ENCODE peak calls at places on chromosomes 13 and 19, in four cellular contexts. One of them, this sample, is unnamed.

GRCh38 chr19:5674734-5675133 is 5.6 kb downstream of the MICOS13 start:
- DNase-seq in HCT116: no peak
- DNase-seq in K562: no peak
- DNase-seq in HepG2: no peak
- DNase-seq in this sample: no peak

GRCh38 chr19:21082011-21082975 is at the start of gene ZNF714:
- DNase-seq in HCT116: peak; percentile 95
- DNase-seq in K562: peak; percentile 94
- DNase-seq in HepG2: peak; percentile 97
- DNase-seq in this sample: no peak

GRCh38 chr13:64471916-64472315 is 2758.2 kb downstream of the PCDH9 start:
- DNase-seq in HepG2: peak; percentile 15
- DNase-seq in HCT116: peak; percentile 8
- DNase-seq in K562: no peak
- DNase-seq in this sample: peak; percentile 20

GRCh38 chr19:14343286-14343685 is 38.0 kb upstream of the ADGRE5 start:
- DNase-seq in HepG2: no peak
- DNase-seq in K562: no peak
- DNase-seq in HCT116: no peak
- DNase-seq in this sample: no peak

GRCh38 chr19:18507021-18507726 is 14.7 kb downstream of the ELL start:
- DNase-seq in HCT116: no peak
- DNase-seq in K562: no peak
- DNase-seq in HepG2: no peak
- DNase-seq in this sample: no peak

GRCh38 chr19:48510421-48511268 is 990 bp downstream of the LMTK3 start:
- DNase-seq in K562: peak; percentile 67
- DNase-seq in HCT116: no peak
- DNase-seq in HepG2: no peak
- DNase-seq in this sample: no peak

GRCh38 chr13:89966524-89966923 is 1381.0 kb upstream of the MIR17HG start:
- DNase-seq in HepG2: no peak
- DNase-seq in HCT116: no peak
- DNase-seq in K562: no peak
- DNase-seq in this sample: no peak

GRCh38 chr13:43478178-43478577 is 308.6 kb downstream of the ENOX1 start:
- DNase-seq in K562: no peak
- DNase-seq in HepG2: no peak
- DNase-seq in HCT116: no peak
- DNase-seq in this sample: no peak

GRCh38 chr19:35744688-35745327 is 410 bp downstream of the U2AF1L4 start:
- DNase-seq in K562: peak; percentile 83
- DNase-seq in HCT116: peak; percentile 93
- DNase-seq in HepG2: peak; percentile 94
- DNase-seq in this sample: peak; percentile 89

GRCh38 chr19:55075366-55075998 is at the start of gene EPS8L1:
- DNase-seq in HepG2: no peak
- DNase-seq in K562: no peak
- DNase-seq in HCT116: no peak
- DNase-seq in this sample: no peak

GRCh38 chr13:88937381-88937780 is 1266.2 kb downstream of the SLITRK5 start:
- DNase-seq in HCT116: no peak
- DNase-seq in K562: no peak
- DNase-seq in HepG2: no peak
- DNase-seq in this sample: no peak

GRCh38 chr19:18379803-18380747 is 5.9 kb upstream of the GDF15 start:
- DNase-seq in K562: peak; percentile 48
- DNase-seq in HCT116: peak; percentile 93
- DNase-seq in HepG2: peak; percentile 98
- DNase-seq in this sample: peak; percentile 96

GRCh38 chr19:13053761-13054604 is 48.7 kb downstream of the LYL1 start:
- DNase-seq in HCT116: peak; percentile 80
- DNase-seq in K562: no peak
- DNase-seq in HepG2: peak; percentile 97
- DNase-seq in this sample: peak; percentile 38

GRCh38 chr19:5093953-5094718 is 125.2 kb downstream of the KDM4B start:
- DNase-seq in HepG2: no peak
- DNase-seq in HCT116: no peak
- DNase-seq in K562: peak; percentile 35
- DNase-seq in this sample: no peak

GRCh38 chr13:78689011-78689410 is 30.1 kb upstream of the OBI1 start:
- DNase-seq in HepG2: peak; percentile 12
- DNase-seq in HCT116: no peak
- DNase-seq in K562: no peak
- DNase-seq in this sample: no peak

GRCh38 chr19:4154571-4155312 is 1.3 kb downstream of the CREB3L3 start:
- DNase-seq in HepG2: no peak
- DNase-seq in HCT116: no peak
- DNase-seq in K562: peak; percentile 4
- DNase-seq in this sample: no peak

GRCh38 chr13:44218501-44219240 is 155.0 kb upstream of the SERP2 start:
- DNase-seq in HCT116: no peak
- DNase-seq in K562: no peak
- DNase-seq in HepG2: no peak
- DNase-seq in this sample: no peak

GRCh38 chr19:3780786-3781304 is 5.3 kb downstream of the MATK start:
- DNase-seq in HCT116: no peak
- DNase-seq in K562: no peak
- DNase-seq in HepG2: no peak
- DNase-seq in this sample: no peak

GRCh38 chr13:27535546-27535945 is 84.8 kb downstream of the LNX2 start:
- DNase-seq in K562: no peak
- DNase-seq in HCT116: no peak
- DNase-seq in HepG2: no peak
- DNase-seq in this sample: no peak

GRCh38 chr19:4641132-4641531 is 1.8 kb downstream of the TNFAIP8L1 start:
- DNase-seq in HCT116: no peak
- DNase-seq in K562: no peak
- DNase-seq in HepG2: no peak
- DNase-seq in this sample: no peak

GRCh38 chr19:10580979-10581631 is 6.0 kb downstream of the AP1M2 start:
- DNase-seq in HepG2: peak; percentile 86
- DNase-seq in K562: peak; percentile 83
- DNase-seq in HCT116: peak; percentile 87
- DNase-seq in this sample: peak; percentile 76

GRCh38 chr19:42042455-42043170 is 27.4 kb downstream of the GRIK5 start:
- DNase-seq in HCT116: no peak
- DNase-seq in HepG2: no peak
- DNase-seq in K562: no peak
- DNase-seq in this sample: no peak

GRCh38 chr19:3122512-3122870 is 13.3 kb upstream of the GNA15 start:
- DNase-seq in HepG2: no peak
- DNase-seq in K562: no peak
- DNase-seq in HCT116: no peak
- DNase-seq in this sample: no peak

GRCh38 chr13:113029487-113030258 is 60.7 kb downstream of the MCF2L start:
- DNase-seq in HepG2: peak; percentile 25
- DNase-seq in HCT116: no peak
- DNase-seq in K562: peak; percentile 81
- DNase-seq in this sample: no peak

GRCh38 chr13:113027566-113027965 is 58.6 kb downstream of the MCF2L start:
- DNase-seq in HCT116: no peak
- DNase-seq in HepG2: no peak
- DNase-seq in K562: no peak
- DNase-seq in this sample: no peak

GRCh38 chr13:113029061-113029445 is 60.0 kb downstream of the MCF2L start:
- DNase-seq in K562: no peak
- DNase-seq in HepG2: no peak
- DNase-seq in HCT116: no peak
- DNase-seq in this sample: no peak

GRCh38 chr13:113027095-113027494 is 58.1 kb downstream of the MCF2L start:
- DNase-seq in HepG2: no peak
- DNase-seq in HCT116: no peak
- DNase-seq in K562: no peak
- DNase-seq in this sample: no peak

DNA sequence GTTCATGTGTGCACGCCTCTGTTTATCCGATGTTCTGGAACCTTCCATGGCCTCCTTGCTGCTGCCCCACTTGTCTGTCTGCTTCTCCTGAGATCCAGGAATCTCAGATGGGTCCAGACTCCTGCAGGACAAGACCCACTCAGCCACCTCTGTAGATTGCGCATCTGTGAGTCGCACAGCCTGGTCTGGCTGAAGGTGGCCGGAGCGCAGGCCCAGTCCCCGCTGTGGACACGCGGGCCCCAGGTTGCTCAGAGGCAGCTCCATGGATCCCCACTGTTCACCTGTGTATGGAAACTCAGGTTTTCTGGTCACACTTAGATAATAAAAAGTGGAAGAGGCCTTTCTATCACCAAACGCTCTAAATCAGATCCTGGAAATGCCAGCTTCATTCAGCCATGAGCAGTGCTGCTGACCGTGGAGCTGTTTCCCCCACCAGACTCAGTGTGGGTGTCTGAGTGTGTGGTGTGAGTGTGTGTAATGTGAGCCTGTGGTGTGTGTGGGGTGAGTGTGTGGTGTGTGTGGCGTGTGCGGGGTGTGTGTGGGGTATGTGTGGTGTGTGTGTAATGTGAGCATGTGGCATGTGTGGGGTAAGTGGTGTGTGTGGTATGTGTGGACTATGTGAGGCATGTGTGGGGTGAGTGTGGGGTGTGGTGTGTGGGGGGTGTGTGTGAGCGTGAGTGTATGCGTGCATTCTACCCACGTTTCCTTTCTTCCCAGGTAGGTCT is 59.5 kb downstream of the MCF2L start:
- DNase-seq in K562: no peak
- DNase-seq in HCT116: no peak
- DNase-seq in HepG2: no peak
- DNase-seq in this sample: no peak
- TF ChIP-seq TCF7L2 in K562: no peak
- TF ChIP-seq TCF7L2 in HCT116: no peak
- TF ChIP-seq TCF7L2 in HepG2: no peak
- TF ChIP-seq TCF7L2 in this sample: no peak

GRCh38 chr13:30618186-30618937 is 642 bp downstream of the USPL1 start:
- DNase-seq in K562: no peak
- DNase-seq in HepG2: peak; percentile 4
- DNase-seq in HCT116: no peak
- DNase-seq in this sample: no peak
- TF ChIP-seq TCF7L2 in K562: no peak
- TF ChIP-seq TCF7L2 in HepG2: no peak
- TF ChIP-seq TCF7L2 in HCT116: no peak
- TF ChIP-seq TCF7L2 in this sample: no peak

DNA sequence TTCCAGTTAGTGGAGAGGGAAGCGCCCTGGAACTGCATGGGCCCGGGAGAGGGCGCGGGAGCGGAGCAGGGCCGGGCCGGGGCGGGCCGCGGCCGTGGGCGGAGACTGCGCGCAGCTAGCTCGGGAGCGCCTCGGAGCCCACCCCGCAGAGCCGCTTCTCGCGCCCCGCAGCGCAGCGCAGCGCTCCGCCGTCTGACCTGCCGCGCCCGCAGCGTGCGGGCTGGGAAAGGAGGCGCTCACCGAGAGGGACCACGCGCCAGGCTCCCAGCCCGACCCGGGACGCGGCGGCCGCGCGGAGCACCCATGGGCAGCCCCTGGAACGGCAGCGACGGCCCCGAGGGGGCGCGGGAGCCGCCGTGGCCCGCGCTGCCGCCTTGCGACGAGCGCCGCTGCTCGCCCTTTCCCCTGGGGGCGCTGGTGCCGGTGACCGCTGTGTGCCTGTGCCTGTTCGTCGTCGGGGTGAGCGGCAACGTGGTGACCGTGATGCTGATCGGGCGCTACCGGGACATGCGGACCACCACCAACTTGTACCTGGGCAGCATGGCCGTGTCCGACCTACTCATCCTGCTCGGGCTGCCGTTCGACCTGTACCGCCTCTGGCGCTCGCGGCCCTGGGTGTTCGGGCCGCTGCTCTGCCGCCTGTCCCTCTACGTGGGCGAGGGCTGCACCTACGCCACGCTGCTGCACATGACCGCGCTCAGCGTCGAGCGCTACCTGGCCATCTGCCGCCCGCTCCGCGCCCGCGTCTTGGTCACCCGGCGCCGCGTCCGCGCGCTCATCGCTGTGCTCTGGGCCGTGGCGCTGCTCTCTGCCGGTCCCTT is at the start of gene MLNR:
- DNase-seq in K562: peak; percentile 42
- DNase-seq in HepG2: peak; percentile 39
- DNase-seq in HCT116: no peak
- DNase-seq in this sample: no peak
- TF ChIP-seq TCF7L2 in K562: no peak
- TF ChIP-seq TCF7L2 in HepG2: no peak
- TF ChIP-seq TCF7L2 in HCT116: no peak
- TF ChIP-seq TCF7L2 in this sample: no peak

GRCh38 chr19:40280608-40281221 is 4.4 kb downstream of the AKT2 start:
- DNase-seq in K562: no peak
- DNase-seq in HCT116: no peak
- DNase-seq in HepG2: no peak
- DNase-seq in this sample: no peak
- TF ChIP-seq TCF7L2 in K562: no peak
- TF ChIP-seq TCF7L2 in HCT116: no peak
- TF ChIP-seq TCF7L2 in HepG2: no peak
- TF ChIP-seq TCF7L2 in this sample: no peak